ENCODE peak calls at places on chromosome X, in seven cellular contexts. E is ELR; Z is activated gamma-delta T cell treated with anti-CD3 and anti-CD28 coated beads, Interleukin-2, amount 50 U/mL, for 16 hours; J is progenitor cell of endocrine pancreas; V is heart right ventricle; W is neural progenitor cell; T is caudate nucleus. H is an unnamed sample.

GRCh38 chrX:151982217-151982616 is 7.7 kb upstream of the GABRE start:
- DNase-seq in Z (no peak), T (no peak), J (no peak), E (peak; percentile 74), W (no peak), V (no peak), H (no peak)

GRCh38 chrX:30308263-30309138 is 689 bp downstream of the NR0B1 start:
- DNase-seq in Z (no peak), V (no peak), E (no peak), T (no peak), W (peak; percentile 44), J (peak; percentile 17), H (no peak)

GRCh38 chrX:104351173-104351769 is 96.5 kb upstream of the ESX1 start:
- DNase-seq in J (no peak), Z (no peak), T (no peak), E (peak; percentile 90), W (no peak), V (no peak), H (no peak)

GRCh38 chrX:149040873-149041535 is 464.1 kb downstream of the IDS start:
- DNase-seq in W (no peak), J (no peak), Z (no peak), E (no peak), V (no peak), T (no peak), H (no peak)

GRCh38 chrX:56798866-56799864 is 70.1 kb downstream of the NBDY start:
- DNase-seq in E (no peak), W (peak; percentile 59), V (no peak), T (no peak), Z (no peak), J (no peak), H (no peak)

GRCh38 chrX:39705299-39705698 is 392.5 kb downstream of the BCOR start:
- DNase-seq in W (no peak), T (no peak), Z (no peak), J (no peak), V (peak; percentile 67), E (peak; percentile 69), H (no peak)

GRCh38 chrX:102498732-102499131 is 17.8 kb downstream of the TMSB15A start:
- DNase-seq in W (no peak), E (no peak), Z (no peak), J (no peak), V (no peak), T (no peak), H (no peak)

GRCh38 chrX:79117078-79117477 is 27.4 kb upstream of the GPR174 start:
- DNase-seq in W (no peak), Z (no peak), V (no peak), T (no peak), J (no peak), E (no peak), H (no peak)

GRCh38 chrX:148380614-148381561 is 119.5 kb upstream of the AFF2 start:
- DNase-seq in T (no peak), W (no peak), E (no peak), V (no peak), Z (peak; percentile 33), J (no peak), H (peak; percentile 72)

GRCh38 chrX:37854748-37855147 is 7.4 kb upstream of the DYNLT3 start:
- DNase-seq in W (no peak), T (no peak), J (no peak), Z (no peak), E (no peak), V (no peak), H (no peak)

GRCh38 chrX:31154941-31155340 is 83.1 kb upstream of the FTHL17 start:
- DNase-seq in W (no peak), E (no peak), T (no peak), J (no peak), Z (no peak), V (no peak), H (no peak)

GRCh38 chrX:67543818-67544217 is at the start of gene AR:
- DNase-seq in Z (no peak), W (peak; percentile 84), T (no peak), J (no peak), V (peak; percentile 70), E (peak; percentile 69), H (no peak)

GRCh38 chrX:39953879-39954278 is 143.9 kb downstream of the BCOR start:
- DNase-seq in Z (no peak), J (no peak), W (no peak), E (peak; percentile 60), T (no peak), V (peak; percentile 61), H (no peak)

GRCh38 chrX:119272882-119273806 is 37.1 kb downstream of the PGRMC1 start:
- DNase-seq in J (no peak), T (no peak), Z (peak; percentile 8), V (peak; percentile 56), W (peak; percentile 34), E (no peak), H (peak; percentile 81)

GRCh38 chrX:148695362-148695761 is 194.9 kb downstream of the AFF2 start:
- DNase-seq in T (no peak), W (no peak), V (no peak), E (no peak), Z (no peak), J (no peak), H (no peak)

GRCh38 chrX:49258749-49259124 is 5.8 kb downstream of the FOXP3 start:
- DNase-seq in E (no peak), W (no peak), J (no peak), V (no peak), T (no peak), Z (no peak), H (no peak)

GRCh38 chrX:103151799-103152198 is 58.9 kb upstream of the NXF3 start:
- DNase-seq in E (peak; percentile 51), J (no peak), Z (no peak), W (no peak), V (no peak), T (no peak), H (no peak)

GRCh38 chrX:20664774-20665173 is 398.1 kb upstream of the RPS6KA3 start:
- DNase-seq in E (no peak), J (no peak), Z (no peak), T (no peak), V (no peak), W (peak; percentile 55), H (no peak)

H was measured in activated effector memory CD4-positive, alpha-beta T cell treated with anti-CD3 and anti-CD28 coated beads, Interleukin-2, amount 50 U/mL, for 16 hours.